ENCODE peak calls at places on chromosome 11, in five cellular contexts. Z is sigmoid colon, X is SK-N-SH, O is Caco-2, Y is body of pancreas. U is an unnamed sample. For H3K4me1 and H3K27me3, the result is how much of the 10 kb centered on the place peaks cover.

GRCh38 chr11:4072668-4073285 is 21.8 kb upstream of the RRM1 start:
- DNase-seq in Z (peak), X (peak), O (peak), Y (peak), U (peak)

GRCh38 chr11:44085330-44085729 is 10.1 kb upstream of the EXT2 start:
- DNase-seq in Z (no peak), X (no peak), O (no peak), Y (no peak), U (no peak)

GRCh38 chr11:17683378-17684161 is 35.8 kb upstream of the MYOD1 start:
- DNase-seq in Z (no peak), X (no peak), O (no peak), Y (no peak), U (no peak)

GRCh38 chr11:34809191-34810106 is 106.7 kb downstream of the APIP start:
- DNase-seq in Z (no peak), X (no peak), O (no peak), Y (no peak), U (no peak)

GRCh38 chr11:112961146-112961668 is at the start of gene NCAM1:
- DNase-seq in Z (peak), X (peak), O (peak), Y (peak), U (peak)

GRCh38 chr11:3894128-3894731 is 38.8 kb downstream of the STIM1 start:
- DNase-seq in Z (no peak), X (no peak), O (no peak), Y (no peak), U (no peak)

GRCh38 chr11:39678996-39679395 is 1780.5 kb downstream of the LRRC4C start:
- DNase-seq in Z (no peak), X (no peak), O (no peak), Y (no peak), U (no peak)

GRCh38 chr11:80155412-80156017 is 714.7 kb upstream of the TENM4 start:
- DNase-seq in Z (no peak), X (peak), O (peak), Y (no peak), U (peak)

GRCh38 chr11:66361502-66361941 is 10.0 kb downstream of the SLC29A2 start:
- DNase-seq in Z (peak), X (no peak), O (no peak), Y (no peak), U (no peak)

GRCh38 chr11:19393941-19394340 is 153.2 kb upstream of the E2F8 start:
- DNase-seq in Z (no peak), X (no peak), O (no peak), Y (no peak), U (no peak)

GRCh38 chr11:96090711-96091110 is 166.8 kb upstream of the MTMR2 start:
- DNase-seq in Z (no peak), X (no peak), O (peak), Y (no peak), U (no peak)

GRCh38 chr11:86874314-86875056 is 74.1 kb downstream of the PRSS23 start:
- DNase-seq in Z (no peak), X (no peak), O (no peak), Y (no peak), U (no peak)

GRCh38 chr11:69102732-69103615 is 52.8 kb upstream of the SMIM38 start:
- DNase-seq in Z (no peak), X (peak), O (peak), Y (no peak), U (no peak)

GRCh38 chr11:22454461-22454860 is 116.3 kb downstream of the SLC17A6 start:
- DNase-seq in Z (no peak), X (no peak), O (no peak), Y (no peak), U (peak)

GRCh38 chr11:123454060-123454651 is 24.1 kb downstream of the GRAMD1B start:
- DNase-seq in Z (no peak), X (no peak), O (no peak), Y (no peak), U (peak)

GRCh38 chr11:103806130-103806900 is 230.1 kb upstream of the DDI1 start:
- DNase-seq in Z (no peak), X (no peak), O (no peak), Y (peak), U (no peak)

GRCh38 chr11:74970852-74971395 is 17.8 kb upstream of the NEU3 start:
- DNase-seq in Z (no peak), X (no peak), O (no peak), Y (no peak), U (no peak)

GRCh38 chr11:103279821-103280220 is 170.6 kb downstream of the DYNC2H1 start:
- DNase-seq in Z (no peak), X (no peak), O (no peak), Y (no peak), U (no peak)

GRCh38 chr11:36628765-36629199 is 30.7 kb upstream of the RAG2 start:
- DNase-seq in Z (no peak), X (peak), O (no peak), Y (peak), U (peak)

GRCh38 chr11:100403817-100404216 is 283.3 kb upstream of the ARHGAP42 start:
- DNase-seq in Z (no peak), X (no peak), O (peak), Y (no peak), U (peak)

GRCh38 chr11:10358696-10359095 is 53.8 kb downstream of the ADM start:
- DNase-seq in Z (no peak), X (no peak), O (no peak), Y (no peak), U (no peak)

GRCh38 chr11:117092951-117093590 is 5.2 kb downstream of the SIK3 start:
- DNase-seq in Z (no peak), X (no peak), O (no peak), Y (no peak), U (no peak)

GRCh38 chr11:116499396-116500001 is 273.3 kb downstream of the BUD13 start:
- DNase-seq in Z (peak), X (peak), O (peak), Y (peak), U (peak)

GRCh38 chr11:2741377-2742131 is 41.8 kb upstream of the KCNQ1OT1 start:
- DNase-seq in Z (peak), X (no peak), O (no peak), Y (no peak), U (no peak)

GRCh38 chr11:27331984-27332383 is 31.0 kb downstream of the CCDC34 start:
- DNase-seq in Z (no peak), X (no peak), O (no peak), Y (no peak), U (no peak)

GRCh38 chr11:2802389-2803185 is 83.0 kb downstream of the CDKN1C start:
- DNase-seq in Z (peak), X (no peak), O (no peak), Y (peak), U (no peak)

GRCh38 chr11:91406009-91406408 is 818.6 kb upstream of the FAT3 start:
- DNase-seq in Z (no peak), X (no peak), O (no peak), Y (no peak), U (no peak)

GRCh38 chr11:19326499-19326898 is 85.8 kb upstream of the E2F8 start:
- DNase-seq in Z (no peak), X (no peak), O (no peak), Y (no peak), U (no peak)

GRCh38 chr11:130047141-130047540 is 22.6 kb upstream of the APLP2 start:
- DNase-seq in Z (no peak), X (no peak), O (no peak), Y (no peak), U (no peak)

DNA sequence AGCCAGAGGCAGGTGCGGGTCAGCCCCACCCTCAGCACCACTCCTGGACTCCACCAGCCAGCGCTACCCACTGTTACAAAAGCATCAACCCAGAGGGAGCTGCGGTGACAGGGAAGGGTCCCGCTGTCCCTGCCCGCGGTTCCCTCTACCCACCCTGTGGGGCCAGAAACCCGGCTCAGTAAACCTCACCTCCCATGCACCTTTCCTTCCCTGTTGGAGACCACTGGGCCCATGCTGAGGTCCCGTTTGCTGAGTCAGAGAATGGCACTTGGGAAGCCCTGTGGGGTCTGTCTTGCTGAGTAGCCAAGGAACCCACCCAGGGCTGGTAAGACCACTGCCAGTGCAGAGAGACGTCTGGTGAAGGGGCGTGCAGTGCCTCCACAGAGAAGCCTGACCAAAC is 42.1 kb upstream of the MOB2 start:
- DNase-seq in Z (no peak), X (no peak), O (no peak), Y (no peak), U (no peak)
- H3K4me1 ChIP-seq in Z (under half), X (under half), O (under half), Y (under half), U (under half)

GRCh38 chr11:8381343-8381742 is 117.7 kb upstream of the LMO1 start:
- DNase-seq in Z (no peak), X (no peak), O (no peak), Y (no peak), U (no peak)
- H3K27me3 ChIP-seq in Z (under half), X (under half), O (under half), Y (under half), U (under half)

GRCh38 chr11:118899296-118899688 is 15.6 kb downstream of the CXCR5 start:
- DNase-seq in Z (no peak), X (no peak), O (no peak), Y (peak), U (no peak)
- H3K4me1 ChIP-seq in Z (half or more), X (under half), O (under half), Y (under half), U (under half)

GRCh38 chr11:64499261-64500004 is 91.6 kb upstream of the SLC22A12 start:
- DNase-seq in Z (no peak), X (no peak), O (no peak), Y (no peak), U (no peak)

GRCh38 chr11:64500176-64501013 is 90.6 kb upstream of the SLC22A12 start:
- DNase-seq in Z (no peak), X (no peak), O (no peak), Y (no peak), U (no peak)

GRCh38 chr11:64502634-64503033 is 88.4 kb upstream of the SLC22A12 start:
- DNase-seq in Z (no peak), X (peak), O (no peak), Y (no peak), U (no peak)

GRCh38 chr11:64501500-64502427 is 89.3 kb upstream of the SLC22A12 start:
- DNase-seq in Z (no peak), X (no peak), O (peak), Y (no peak), U (no peak)

GRCh38 chr11:64498151-64498550 is 92.9 kb upstream of the SLC22A12 start:
- DNase-seq in Z (no peak), X (no peak), O (no peak), Y (no peak), U (no peak)
- H3K27me3 ChIP-seq in Z (under half), X (under half), O (under half), Y (under half), U (under half)

GRCh38 chr11:90222459-90223247 is at the start of gene CHORDC1:
- DNase-seq in Z (peak), X (peak), O (peak), Y (peak), U (peak)
- H3K4me1 ChIP-seq in Z (under half), X (under half), O (under half), Y (under half), U (under half)

DNA sequence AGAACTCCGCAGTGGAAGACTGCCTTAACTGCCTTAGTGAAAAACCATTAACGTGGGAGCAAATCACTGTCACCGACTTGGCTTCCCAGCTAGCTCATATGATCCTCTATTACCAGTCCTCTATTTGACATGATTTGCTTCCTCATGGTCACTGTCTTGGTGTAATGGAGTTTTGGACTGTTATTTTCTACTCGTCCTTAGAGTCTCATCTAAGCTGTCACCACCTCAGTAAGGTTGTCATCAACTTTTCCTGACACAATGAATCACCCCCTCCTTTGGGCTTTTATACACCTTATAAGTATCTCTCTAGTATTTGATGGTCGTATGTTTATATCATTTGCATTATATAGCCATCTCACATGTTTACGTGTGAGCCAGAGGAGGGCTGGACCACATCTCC is 167.1 kb upstream of the NARS2 start:
- DNase-seq in Z (no peak), X (no peak), O (no peak), Y (no peak), U (no peak)
- H3K27me3 ChIP-seq in Z (under half), X (under half), O (under half), Y (under half), U (under half)

GRCh38 chr11:60974726-60975125 is 3.2 kb downstream of the CD6 start:
- DNase-seq in Z (no peak), X (peak), O (no peak), Y (no peak), U (no peak)
- H3K4me1 ChIP-seq in Z (under half), X (under half), O (under half), Y (under half), U (under half)

DNA sequence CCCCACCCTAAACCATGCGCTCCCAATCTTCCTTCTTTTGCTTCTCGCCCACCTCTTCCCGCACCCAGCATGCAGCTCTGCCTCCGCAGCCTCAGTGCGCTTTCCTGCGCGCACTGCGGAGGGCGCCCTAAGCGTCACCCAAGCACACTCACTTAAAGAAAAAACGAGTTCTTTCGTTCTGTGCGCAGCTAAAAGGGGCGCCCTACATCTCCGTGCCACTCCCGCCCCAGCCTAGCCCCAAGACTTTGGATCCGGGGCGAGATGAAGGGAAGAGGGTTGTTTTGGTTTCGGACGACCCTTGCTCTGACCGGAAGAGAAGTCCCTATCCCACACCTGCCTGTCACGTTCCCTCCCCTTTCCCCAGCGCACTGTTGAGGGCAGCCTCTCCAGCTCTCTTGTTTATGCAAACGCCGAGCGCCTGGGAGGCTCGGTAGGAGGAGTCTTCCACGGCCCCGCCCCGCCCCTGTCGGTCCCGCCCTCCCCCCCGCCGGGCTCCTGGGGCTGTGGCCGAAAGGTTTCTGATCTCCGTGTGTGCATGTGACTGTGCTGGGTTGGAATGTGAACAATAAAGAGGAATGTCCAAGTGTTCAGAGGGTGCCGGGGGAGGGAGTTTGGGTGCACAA is 5.3 kb downstream of the VSIG2 start:
- DNase-seq in Z (no peak), X (peak), O (peak), Y (peak), U (peak)
- H3K27me3 ChIP-seq in Z (half or more), X (under half), O (under half), Y (under half), U (under half)

GRCh38 chr11:11843642-11844041 is 1.9 kb downstream of the USP47 start:
- DNase-seq in Z (no peak), X (peak), O (no peak), Y (no peak), U (no peak)

GRCh38 chr11:11843233-11843632 is 1.5 kb downstream of the USP47 start:
- DNase-seq in Z (no peak), X (no peak), O (no peak), Y (no peak), U (peak)

GRCh38 chr11:11841605-11842425 is at the start of gene USP47:
- DNase-seq in Z (peak), X (peak), O (peak), Y (peak), U (peak)

GRCh38 chr11:11841121-11841604 is 609 bp upstream of the USP47 start:
- DNase-seq in Z (peak), X (no peak), O (no peak), Y (peak), U (no peak)

DNA sequence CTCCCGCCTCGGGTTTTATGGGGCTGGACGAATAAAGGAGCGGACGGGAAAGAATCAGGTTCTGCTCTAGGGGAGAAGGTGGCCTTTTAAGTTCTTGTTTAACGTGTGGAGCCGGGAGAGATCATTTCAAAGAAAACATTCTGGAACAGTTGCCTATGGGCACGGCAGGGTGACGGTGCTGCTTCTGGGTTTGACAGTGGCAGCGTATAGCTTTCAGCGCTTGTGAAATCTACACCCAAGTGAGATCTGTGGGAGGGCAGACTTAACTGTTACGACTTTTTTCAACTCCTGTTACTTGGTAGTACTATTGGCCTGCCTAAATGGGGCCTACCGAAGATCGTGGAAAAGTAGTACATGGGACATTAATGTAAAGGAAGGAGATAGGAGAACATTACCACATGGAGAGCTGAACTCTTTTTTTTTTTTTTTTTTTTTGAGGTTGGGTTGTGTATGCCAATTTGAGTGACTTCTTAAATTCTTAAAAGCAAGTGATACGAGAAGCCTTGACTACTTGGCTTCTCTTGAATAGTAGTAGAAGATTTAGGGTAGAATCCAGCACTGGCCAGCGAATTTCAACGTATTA is 745 bp downstream of the USP47 start:
- DNase-seq in Z (peak), X (peak), O (peak), Y (peak), U (peak)
- H3K4me1 ChIP-seq in Z (under half), X (under half), O (under half), Y (under half), U (under half)

GRCh38 chr11:45412033-45412432 is 125.9 kb upstream of the SYT13 start:
- DNase-seq in Z (no peak), X (peak), O (no peak), Y (no peak), U (no peak)

GRCh38 chr11:45411221-45411946 is 125.2 kb upstream of the SYT13 start:
- DNase-seq in Z (no peak), X (peak), O (no peak), Y (no peak), U (no peak)

GRCh38 chr11:45412521-45412920 is 126.4 kb upstream of the SYT13 start:
- DNase-seq in Z (no peak), X (peak), O (no peak), Y (no peak), U (no peak)

GRCh38 chr11:45409587-45409986 is 123.4 kb upstream of the SYT13 start:
- DNase-seq in Z (no peak), X (no peak), O (no peak), Y (no peak), U (no peak)

GRCh38 chr11:45410391-45411215 is 124.5 kb upstream of the SYT13 start:
- DNase-seq in Z (no peak), X (no peak), O (no peak), Y (no peak), U (no peak)
- H3K27me3 ChIP-seq in Z (under half), X (under half), O (under half), Y (under half), U (under half)

U was measured in HAP-1.